ENCODE peak calls at places on chromosomes 6 and 20, in four cellular contexts. M is HL-60, E is GM12878, W is K562. I is an unnamed sample.

GRCh38 chr6:108133594-108134179 is 32.1 kb upstream of the NR2E1 start:
- DNase-seq in M (no peak), E (no peak), W (peak), I (peak)

GRCh38 chr6:136843210-136843609 is 20.8 kb downstream of the PEX7 start:
- DNase-seq in M (no peak), E (no peak), W (no peak), I (no peak)

GRCh38 chr6:42294759-42295158 is 77.1 kb upstream of the MRPS10 start:
- DNase-seq in M (no peak), E (no peak), W (no peak), I (no peak)

GRCh38 chr6:78487401-78487800 is 379.9 kb upstream of the IRAK1BP1 start:
- DNase-seq in M (no peak), E (no peak), W (no peak), I (no peak)

GRCh38 chr20:50710492-50711063 is 19.2 kb upstream of the RIPOR3 start:
- DNase-seq in M (peak), E (no peak), W (no peak), I (no peak)

GRCh38 chr20:4829494-4830211 is 107.9 kb downstream of the PRND start:
- DNase-seq in M (peak), E (no peak), W (no peak), I (no peak)

GRCh38 chr6:41422156-41422555 is 86.7 kb downstream of the NCR2 start:
- DNase-seq in M (no peak), E (no peak), W (no peak), I (no peak)

GRCh38 chr20:20594171-20594530 is 118.3 kb downstream of the RALGAPA2 start:
- DNase-seq in M (no peak), E (no peak), W (no peak), I (no peak)

GRCh38 chr6:160534050-160534696 is 129.9 kb downstream of the LPA start:
- DNase-seq in M (peak), E (no peak), W (peak), I (peak)

GRCh38 chr6:136725124-136725523 is 67.2 kb downstream of the MAP3K5 start:
- DNase-seq in M (no peak), E (no peak), W (no peak), I (no peak)

GRCh38 chr6:53982361-53983050 is 128.7 kb upstream of the MLIP start:
- DNase-seq in M (no peak), E (no peak), W (no peak), I (no peak)

GRCh38 chr20:50957798-50958732 is at the start of gene DPM1:
- DNase-seq in M (peak), E (peak), W (peak), I (peak)

GRCh38 chr6:38270367-38270766 is 369.4 kb downstream of the BTBD9 start:
- DNase-seq in M (no peak), E (no peak), W (no peak), I (no peak)

GRCh38 chr6:40551966-40552365 is 35.2 kb downstream of the LRFN2 start:
- DNase-seq in M (no peak), E (no peak), W (no peak), I (no peak)

GRCh38 chr6:23036401-23036983 is 467.1 kb downstream of the HDGFL1 start:
- DNase-seq in M (no peak), E (no peak), W (no peak), I (no peak)

GRCh38 chr6:106084106-106084963 is 1.8 kb upstream of the PRDM1 start:
- DNase-seq in M (peak), E (peak), W (peak), I (peak)

GRCh38 chr6:81753709-81754678 is 1.5 kb upstream of the TENT5A start:
- DNase-seq in M (peak), E (no peak), W (peak), I (peak)

GRCh38 chr6:41164551-41164950 is 1.6 kb upstream of the TREM2 start:
- DNase-seq in M (no peak), E (no peak), W (no peak), I (no peak)

GRCh38 chr6:5083307-5083583 is 1.9 kb upstream of the PPP1R3G start:
- DNase-seq in M (no peak), E (no peak), W (no peak), I (no peak)
- TF ChIP-seq SPI1 in M (no peak), E (no peak), W (no peak), I (no peak)

DNA sequence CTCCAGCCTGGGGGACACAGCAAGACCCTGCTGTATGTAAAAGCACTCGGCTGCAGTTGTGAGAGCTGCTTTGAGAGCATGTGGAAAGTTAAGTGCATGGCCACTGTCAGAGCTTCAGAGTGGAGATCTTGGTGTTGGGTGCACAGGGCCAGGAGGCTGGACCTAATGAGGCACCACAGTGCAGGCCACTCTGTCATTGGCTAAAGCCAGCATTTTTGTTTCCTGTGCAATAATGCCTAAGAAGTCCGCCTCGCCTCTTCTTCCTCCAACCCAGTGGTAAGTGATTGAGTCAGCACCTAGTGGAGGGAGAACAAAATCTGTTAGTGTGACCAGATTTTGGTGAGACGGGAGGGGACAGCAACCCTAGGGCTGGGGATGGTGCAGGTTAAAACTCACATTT is 60.6 kb downstream of the SSR1 start:
- DNase-seq in M (no peak), E (no peak), W (no peak), I (no peak)
- TF ChIP-seq POLR2AphosphoS5 in M (no peak), E (peak), W (no peak), I (no peak)

GRCh38 chr20:63095718-63096654 is 89.2 kb upstream of the BHLHE23 start:
- DNase-seq in M (no peak), E (no peak), W (no peak), I (no peak)

GRCh38 chr20:63098195-63098810 is 91.5 kb upstream of the BHLHE23 start:
- DNase-seq in M (no peak), E (no peak), W (no peak), I (no peak)

GRCh38 chr20:63099426-63100267 is 92.9 kb upstream of the BHLHE23 start:
- DNase-seq in M (no peak), E (no peak), W (no peak), I (no peak)

GRCh38 chr20:63096681-63097335 is 90.0 kb upstream of the BHLHE23 start:
- DNase-seq in M (no peak), E (no peak), W (no peak), I (no peak)

GRCh38 chr20:63097336-63097831 is 90.6 kb upstream of the BHLHE23 start:
- DNase-seq in M (no peak), E (no peak), W (no peak), I (no peak)
- TF ChIP-seq SPI1 in M (no peak), E (no peak), W (no peak), I (no peak)

GRCh38 chr20:32793059-32793458 is 26.7 kb upstream of the MAPRE1 start:
- DNase-seq in M (no peak), E (no peak), W (no peak), I (no peak)

GRCh38 chr20:32797160-32797468 is 22.6 kb upstream of the MAPRE1 start:
- DNase-seq in M (no peak), E (no peak), W (no peak), I (no peak)

GRCh38 chr20:32796383-32797159 is 23.2 kb upstream of the MAPRE1 start:
- DNase-seq in M (no peak), E (no peak), W (no peak), I (no peak)

GRCh38 chr20:32804022-32804715 is 15.6 kb upstream of the MAPRE1 start:
- DNase-seq in M (no peak), E (no peak), W (no peak), I (no peak)

DNA sequence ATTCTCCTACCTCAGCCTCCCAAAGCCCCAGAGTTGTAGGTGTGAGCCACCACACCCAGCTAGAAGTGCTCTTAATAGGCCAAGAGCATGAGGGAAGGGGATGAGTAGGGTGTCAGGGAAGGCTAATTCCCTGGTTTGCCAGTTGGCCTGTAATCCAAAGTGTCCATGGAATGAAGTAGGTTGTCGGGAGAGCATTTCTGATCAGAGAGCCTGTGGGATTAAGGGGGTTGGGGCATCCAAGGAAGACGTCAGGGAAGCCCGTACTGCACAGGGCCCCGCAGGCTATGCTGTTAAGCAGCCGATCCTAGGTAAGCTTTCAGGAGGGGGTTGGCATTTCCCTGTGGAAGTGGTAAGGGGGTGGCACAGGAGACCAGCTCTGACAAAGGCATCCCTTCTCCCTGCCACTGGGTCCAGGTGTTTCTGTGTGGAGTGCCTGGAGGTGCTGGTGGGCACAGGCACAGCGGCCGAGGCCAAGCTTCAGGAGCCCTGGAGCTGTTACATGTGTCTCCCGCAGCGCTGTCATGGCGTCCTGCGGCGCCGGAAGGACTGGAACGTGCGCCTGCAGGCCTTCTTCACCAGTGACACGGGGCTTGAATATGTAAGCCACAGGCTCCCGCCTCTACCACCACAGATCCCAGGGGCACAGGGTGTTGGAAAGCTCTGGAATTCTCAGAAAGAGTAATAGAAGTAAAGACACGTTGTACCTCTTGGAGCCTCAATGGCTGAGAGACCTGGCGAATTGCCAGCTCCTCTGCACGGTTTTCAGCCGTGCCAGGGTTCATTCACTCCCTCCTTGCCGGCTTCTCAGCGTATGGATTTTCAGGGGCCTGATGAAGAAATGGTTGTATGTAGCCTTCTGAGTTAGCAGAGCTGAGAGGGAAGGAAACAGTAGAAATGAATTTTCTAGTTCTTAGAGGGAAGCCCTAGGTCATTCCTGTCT is 21.4 kb upstream of the MAPRE1 start:
- DNase-seq in M (no peak), E (no peak), W (no peak), I (no peak)
- TF ChIP-seq POLR2AphosphoS5 in M (no peak), E (no peak), W (no peak), I (no peak)

GRCh38 chr6:46748940-46749503 is 2.3 kb downstream of the ANKRD66 start:
- DNase-seq in M (no peak), E (no peak), W (no peak), I (no peak)
- TF ChIP-seq SPI1 in M (no peak), E (no peak), W (no peak), I (no peak)

GRCh38 chr6:43629104-43629504 is at the start of gene GTPBP2:
- DNase-seq in M (peak), E (peak), W (peak), I (peak)
- TF ChIP-seq POLR2AphosphoS5 in M (peak), E (no peak), W (no peak), I (no peak)